ENCODE peak calls at places on chromosomes 5 and 9, in nine cellular contexts. R is AG09309, U is endodermal cell, C is HCT116, B is tibial nerve, X is transverse colon, T is ovary, M is activated B cell treated with CpG ODN at 0.5 μM for 24 hours, H is left ventricle myocardium inferior. I is an unnamed sample.

GRCh38 chr5:181124526-181124925 is 6.4 kb downstream of the OR2V1 start:
- DNase-seq in C (no peak), U (no peak), T (no peak), H (no peak), R (no peak), B (no peak), X (no peak), M (no peak), I (no peak)

GRCh38 chr9:115992834-115993233 is 160.8 kb upstream of the PAPPA start:
- DNase-seq in R (no peak), B (no peak), H (no peak), U (no peak), M (no peak), C (no peak), T (no peak), X (no peak), I (no peak)

GRCh38 chr9:127873223-127873691 is 4.2 kb downstream of the AK1 start:
- DNase-seq in T (no peak), X (no peak), H (no peak), M (no peak), U (peak), B (no peak), C (no peak), R (no peak), I (no peak)

GRCh38 chr5:56359809-56360685 is 126.9 kb upstream of the ANKRD55 start:
- DNase-seq in U (no peak), M (no peak), C (no peak), T (no peak), R (no peak), H (no peak), B (no peak), X (no peak), I (no peak)

GRCh38 chr9:122614362-122614761 is at the start of gene OR1Q1:
- DNase-seq in C (no peak), M (no peak), U (no peak), T (no peak), R (no peak), H (no peak), X (no peak), B (no peak), I (no peak)

GRCh38 chr5:76617675-76618074 is 5.5 kb downstream of the F2RL2 start:
- DNase-seq in B (no peak), X (no peak), M (no peak), T (no peak), R (peak), H (no peak), C (no peak), U (no peak), I (no peak)

GRCh38 chr5:168449166-168449565 is 37.1 kb upstream of the RARS1 start:
- DNase-seq in H (no peak), U (no peak), R (no peak), X (no peak), M (no peak), T (no peak), C (no peak), B (no peak), I (no peak)

GRCh38 chr9:136947955-136948510 is 3.0 kb downstream of the C8G start:
- DNase-seq in U (peak), M (no peak), B (no peak), X (peak), C (peak), T (no peak), H (peak), R (peak), I (no peak)

GRCh38 chr9:114475412-114476136 is 29.7 kb downstream of the WHRN start:
- DNase-seq in X (no peak), C (no peak), T (no peak), M (no peak), U (no peak), H (no peak), R (no peak), B (no peak), I (no peak)

GRCh38 chr9:38033956-38034355 is 35.1 kb downstream of the SHB start:
- DNase-seq in H (no peak), B (no peak), C (no peak), M (no peak), U (no peak), X (no peak), T (no peak), R (no peak), I (no peak)

GRCh38 chr5:108661590-108662219 is 86.0 kb upstream of the FER start:
- DNase-seq in B (no peak), R (no peak), U (no peak), X (no peak), T (no peak), C (no peak), M (no peak), H (no peak), I (no peak)

GRCh38 chr5:72651779-72652178 is 144.6 kb upstream of the ZNF366 start:
- DNase-seq in M (no peak), R (no peak), T (no peak), H (no peak), U (no peak), B (no peak), C (no peak), X (no peak), I (no peak)

GRCh38 chr5:177455661-177456590 is 9.3 kb downstream of the PRR7 start:
- DNase-seq in C (peak), X (peak), M (peak), U (peak), T (peak), B (peak), R (no peak), H (peak), I (peak)

GRCh38 chr9:78967557-78968212 is 604.1 kb upstream of the TLE4 start:
- DNase-seq in T (no peak), U (no peak), H (no peak), R (no peak), C (no peak), X (no peak), B (no peak), M (no peak), I (no peak)

GRCh38 chr5:111463304-111463703 is 49.0 kb downstream of the STARD4 start:
- DNase-seq in C (no peak), X (no peak), U (no peak), T (no peak), H (no peak), R (no peak), B (no peak), M (no peak), I (no peak)

GRCh38 chr9:90894956-90895687 is 93.5 kb downstream of the SYK start:
- DNase-seq in X (no peak), U (peak), R (no peak), T (no peak), B (no peak), H (no peak), C (no peak), M (no peak), I (no peak)
- TF ChIP-seq CTCF in X (peak), U (peak), R (peak), T (no peak), B (no peak), H (peak), C (peak), M (no peak), I (no peak)

GRCh38 chr5:78805-79149 is 13.2 kb upstream of the PLEKHG4B start:
- DNase-seq in C (no peak), H (no peak), B (no peak), X (no peak), M (no peak), T (no peak), U (no peak), R (no peak), I (no peak)
- TF ChIP-seq CTCF in C (no peak), H (no peak), B (no peak), X (no peak), M (no peak), T (no peak), U (peak), R (no peak), I (no peak)

DNA sequence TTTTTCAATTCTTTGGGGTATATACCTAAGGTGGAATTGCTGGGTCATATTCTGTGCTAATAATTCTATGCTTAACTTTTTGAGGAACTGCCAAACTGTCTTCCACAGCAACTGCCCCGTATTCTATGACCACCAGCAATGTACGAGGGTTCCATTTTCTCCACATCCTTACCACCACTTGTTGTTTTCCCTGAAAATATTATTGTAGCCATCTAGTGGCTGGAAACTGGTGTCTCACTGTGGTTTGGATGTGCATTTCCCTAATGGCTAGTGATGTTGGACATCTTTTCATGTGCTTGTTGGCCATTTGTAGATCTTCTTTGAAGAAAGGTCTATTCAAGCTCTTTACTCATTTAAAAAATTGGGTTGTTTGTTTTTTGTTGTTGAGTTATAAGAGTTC is 30.7 kb downstream of the MSX2 start:
- DNase-seq in R (no peak), B (no peak), X (no peak), C (no peak), T (no peak), H (no peak), M (no peak), U (no peak), I (no peak)
- TF ChIP-seq CTCF in R (peak), B (no peak), X (no peak), C (peak), T (no peak), H (peak), M (no peak), U (peak), I (no peak)

GRCh38 chr5:151156732-151157402 is 712 bp downstream of the ANXA6 start:
- DNase-seq in U (peak), T (no peak), R (no peak), B (no peak), X (no peak), M (no peak), C (no peak), H (no peak), I (no peak)
- TF ChIP-seq CTCF in U (no peak), T (peak), R (no peak), B (no peak), X (no peak), M (no peak), C (no peak), H (peak), I (no peak)

DNA sequence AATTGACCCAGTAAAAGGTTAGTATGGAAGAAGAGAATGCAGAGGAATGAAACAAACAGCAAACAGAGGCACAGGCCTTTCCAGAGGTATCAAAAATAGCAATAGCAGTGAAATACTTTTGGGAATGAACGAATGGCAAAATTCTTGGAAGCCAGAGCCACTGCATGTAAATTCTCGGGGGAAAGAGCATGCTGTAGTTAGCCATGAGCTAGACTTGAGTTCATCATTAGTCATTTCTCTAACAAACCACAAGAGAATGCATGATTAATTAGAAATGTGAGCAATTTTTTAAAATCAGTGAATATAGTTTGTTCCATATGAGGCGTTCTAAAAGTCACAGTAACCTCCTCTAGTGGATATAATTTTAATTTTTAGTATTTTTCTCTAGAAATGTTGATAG is 170.3 kb upstream of the PRR16 start:
- DNase-seq in U (no peak), B (no peak), M (no peak), C (no peak), X (no peak), H (no peak), T (no peak), R (peak), I (no peak)
- TF ChIP-seq CTCF in U (no peak), B (no peak), M (no peak), C (no peak), X (no peak), H (no peak), T (no peak), R (no peak), I (no peak)

DNA sequence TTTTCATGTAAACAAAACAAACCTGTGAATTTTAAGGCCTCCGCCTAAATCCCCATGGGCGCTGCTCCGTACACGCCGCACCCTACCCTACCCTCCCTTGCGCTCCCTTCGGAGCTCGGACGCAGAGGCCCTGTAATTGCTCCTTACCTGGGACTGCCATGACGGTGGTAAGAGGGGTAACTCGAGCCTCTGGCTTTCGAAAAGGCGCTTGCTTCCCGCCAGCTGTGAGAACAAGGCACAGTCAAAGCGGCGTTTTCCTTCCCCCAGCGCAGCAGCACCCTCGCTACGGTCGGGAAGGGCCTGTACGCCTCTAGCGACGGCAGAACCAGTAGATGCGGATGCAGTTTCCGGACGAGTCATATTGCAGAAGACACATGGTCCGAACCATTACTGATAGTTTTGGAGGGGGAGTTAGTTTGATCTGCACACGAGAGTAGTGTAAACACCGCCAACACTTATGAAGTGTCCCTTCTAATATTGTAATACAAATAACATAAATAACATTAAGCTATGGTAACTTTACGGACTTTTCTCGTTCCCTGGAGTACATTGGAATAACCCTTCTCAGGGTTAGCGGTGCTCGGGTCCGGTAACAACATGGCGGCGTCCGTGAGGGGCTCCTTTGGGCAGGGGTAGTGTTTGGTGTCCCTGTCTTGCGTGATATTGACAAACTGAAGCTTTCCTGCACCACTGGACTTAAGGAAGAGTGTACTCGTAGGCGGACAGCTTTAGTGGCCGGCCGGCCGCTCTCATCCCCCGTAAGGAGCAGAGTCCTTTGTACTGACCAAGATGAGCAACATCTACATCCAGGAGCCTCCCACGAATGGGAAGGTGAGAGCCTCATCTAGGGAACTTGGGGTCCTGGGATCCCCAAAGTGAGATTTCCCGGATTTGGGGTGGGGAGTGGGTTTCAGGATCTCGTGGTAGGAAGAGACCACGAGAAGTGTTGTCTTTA is at the start of the genes CWC27 and SREK1IP1:
- DNase-seq in R (peak), X (peak), T (peak), B (peak), C (peak), H (peak), M (peak), U (peak), I (peak)
- TF ChIP-seq CTCF in R (peak), X (no peak), T (peak), B (peak), C (no peak), H (peak), M (no peak), U (peak), I (no peak)

GRCh38 chr5:144403058-144403457 is 232.4 kb downstream of the KCTD16 start:
- DNase-seq in M (no peak), R (no peak), T (no peak), U (no peak), H (no peak), C (no peak), B (no peak), X (no peak), I (no peak)

GRCh38 chr5:144406463-144406862 is 235.8 kb downstream of the KCTD16 start:
- DNase-seq in T (no peak), U (no peak), X (no peak), H (no peak), R (no peak), C (no peak), M (no peak), B (no peak), I (no peak)

GRCh38 chr5:144404672-144405071 is 234.0 kb downstream of the KCTD16 start:
- DNase-seq in U (no peak), T (no peak), X (no peak), B (no peak), R (no peak), H (no peak), M (no peak), C (no peak), I (no peak)

GRCh38 chr5:144405986-144406385 is 235.3 kb downstream of the KCTD16 start:
- DNase-seq in X (no peak), B (no peak), U (no peak), M (no peak), R (no peak), C (no peak), T (no peak), H (no peak), I (no peak)

GRCh38 chr5:144404021-144404420 is 233.3 kb downstream of the KCTD16 start:
- DNase-seq in C (no peak), H (no peak), U (no peak), B (no peak), T (no peak), R (no peak), X (no peak), M (no peak), I (no peak)
- TF ChIP-seq CTCF in C (no peak), H (no peak), U (peak), B (no peak), T (no peak), R (no peak), X (no peak), M (no peak), I (no peak)